ENCODE peak calls at places on chromosomes 13 and 19, in five cellular contexts. J, D, F, L and C are unnamed samples.
A peak's percentile ranks its signal among the peaks of the same experiment; 100 is the strongest.

GRCh38 chr19:30880151-30880550 is 469.1 kb downstream of the TSHZ3 start:
- DNase-seq in J (no peak), D (no peak), F (no peak), L (peak; percentile 11), C (no peak)

GRCh38 chr13:33636955-33637670 is 180.8 kb upstream of the RFC3 start:
- DNase-seq in J (no peak), D (no peak), F (no peak), L (no peak), C (no peak)

GRCh38 chr13:40666905-40667621 is 622 bp upstream of the FOXO1 start:
- DNase-seq in J (peak; percentile 70), D (no peak), F (peak; percentile 38), L (no peak), C (peak; percentile 65)

GRCh38 chr19:36638862-36639510 is 27.7 kb downstream of the ZNF461 start:
- DNase-seq in J (peak; percentile 2), D (no peak), F (no peak), L (no peak), C (no peak)

GRCh38 chr19:48501961-48502719 is 9.5 kb downstream of the LMTK3 start:
- DNase-seq in J (peak; percentile 100), D (peak; percentile 47), F (peak; percentile 59), L (peak; percentile 80), C (peak; percentile 77)

GRCh38 chr13:40986328-40986856 is 32.7 kb downstream of the ELF1 start:
- DNase-seq in J (no peak), D (no peak), F (no peak), L (no peak), C (no peak)

GRCh38 chr19:5154129-5154798 is 185.4 kb downstream of the KDM4B start:
- DNase-seq in J (peak; percentile 81), D (no peak), F (peak; percentile 51), L (peak; percentile 80), C (peak; percentile 63)

GRCh38 chr13:74562381-74562780 is 428.2 kb upstream of the KLF12 start:
- DNase-seq in J (no peak), D (no peak), F (no peak), L (no peak), C (no peak)

GRCh38 chr13:39106216-39106995 is 68.2 kb downstream of the NHLRC3 start:
- DNase-seq in J (no peak), D (no peak), F (no peak), L (no peak), C (no peak)

GRCh38 chr19:12799723-12800343 is 1.8 kb downstream of the PRDX2 start:
- DNase-seq in J (no peak), D (no peak), F (no peak), L (no peak), C (no peak)

GRCh38 chr13:110790371-110790770 is 76.9 kb downstream of the ING1 start:
- DNase-seq in J (no peak), D (no peak), F (no peak), L (no peak), C (no peak)

GRCh38 chr19:38221919-38222828 is 1.8 kb downstream of the DPF1 start:
- DNase-seq in J (peak; percentile 69), D (no peak), F (no peak), L (no peak), C (no peak)